ENCODE peak calls at places on chromosomes 11 and 22, in ten cellular contexts. F is esophagus squamous epithelium, Z is stomach, J is IMR-90, H is breast epithelium, K is esophagus muscularis mucosa, S is A549, Q is transverse colon, P is thyroid gland, O is uterus. T is an unnamed sample.

GRCh38 chr11:66720223-66720898 is 8.7 kb downstream of the SPTBN2 start:
- DNase-seq in F (no peak), Z (peak), J (peak), H (peak), K (no peak), S (peak), Q (peak), P (peak), O (no peak), T (no peak)

GRCh38 chr11:71181566-71181965 is 70.8 kb downstream of the SHANK2 start:
- DNase-seq in F (no peak), Z (no peak), J (no peak), H (no peak), K (no peak), S (no peak), Q (no peak), P (no peak), O (no peak), T (no peak)

GRCh38 chr11:13249992-13250391 is 27.6 kb upstream of the BMAL1 start:
- DNase-seq in F (no peak), Z (no peak), J (no peak), H (no peak), K (no peak), S (peak), Q (no peak), P (no peak), O (no peak), T (no peak)

GRCh38 chr22:23181763-23182288 is 1.5 kb downstream of the BCR start:
- DNase-seq in F (no peak), Z (no peak), J (no peak), H (no peak), K (no peak), S (no peak), Q (no peak), P (no peak), O (no peak), T (no peak)

GRCh38 chr22:39502789-39503464 is 837 bp downstream of the MIEF1 start:
- DNase-seq in F (no peak), Z (no peak), J (peak), H (no peak), K (no peak), S (no peak), Q (no peak), P (no peak), O (no peak), T (no peak)

GRCh38 chr22:50403701-50404101 is 60.6 kb downstream of the PPP6R2 start:
- DNase-seq in F (no peak), Z (peak), J (no peak), H (no peak), K (no peak), S (no peak), Q (peak), P (peak), O (peak), T (peak)

GRCh38 chr11:47359586-47359985 is 7.1 kb upstream of the MYBPC3 start:
- DNase-seq in F (no peak), Z (no peak), J (no peak), H (no peak), K (no peak), S (no peak), Q (no peak), P (no peak), O (no peak), T (no peak)

GRCh38 chr11:92939305-92939704 is 30.1 kb upstream of the MTNR1B start:
- DNase-seq in F (no peak), Z (no peak), J (no peak), H (no peak), K (no peak), S (no peak), Q (no peak), P (no peak), O (no peak), T (no peak)

GRCh38 chr11:94997437-94997836 is 23.9 kb downstream of the KDM4D start:
- DNase-seq in F (no peak), Z (no peak), J (no peak), H (no peak), K (no peak), S (no peak), Q (no peak), P (no peak), O (no peak), T (no peak)

GRCh38 chr11:130150790-130151189 is 8.8 kb upstream of the ST14 start:
- DNase-seq in F (no peak), Z (no peak), J (no peak), H (no peak), K (no peak), S (no peak), Q (no peak), P (no peak), O (no peak), T (no peak)

GRCh38 chr11:11444800-11445126 is 91.7 kb upstream of the CSNK2A3 start:
- DNase-seq in F (no peak), Z (no peak), J (no peak), H (no peak), K (no peak), S (no peak), Q (no peak), P (no peak), O (no peak), T (no peak)

GRCh38 chr11:10894666-10895065 is 36.8 kb upstream of the ZBED5 start:
- DNase-seq in F (no peak), Z (no peak), J (no peak), H (no peak), K (no peak), S (no peak), Q (no peak), P (no peak), O (no peak), T (no peak)

GRCh38 chr22:49491221-49491635 is 336.4 kb downstream of the BRD1 start:
- DNase-seq in F (no peak), Z (no peak), J (no peak), H (no peak), K (no peak), S (no peak), Q (no peak), P (no peak), O (no peak), T (no peak)

GRCh38 chr11:38491986-38492385 is 1894.0 kb upstream of the RAG2 start:
- DNase-seq in F (no peak), Z (no peak), J (no peak), H (no peak), K (no peak), S (no peak), Q (no peak), P (no peak), O (no peak), T (no peak)

GRCh38 chr22:17872491-17872890 is 98.2 kb upstream of the BID start:
- DNase-seq in F (no peak), Z (no peak), J (peak), H (no peak), K (no peak), S (no peak), Q (no peak), P (no peak), O (no peak), T (no peak)
- TF ChIP-seq CTCF in F (no peak), Z (no peak), J (no peak), H (no peak), K (no peak), S (no peak), Q (no peak), P (no peak), O (no peak), T (no peak)

GRCh38 chr11:2394818-2395105 is 5.8 kb upstream of the TSSC4 start:
- DNase-seq in F (no peak), Z (no peak), J (no peak), H (no peak), K (no peak), S (no peak), Q (no peak), P (no peak), O (no peak), T (no peak)

GRCh38 chr11:2393941-2394817 is 6.4 kb upstream of the TSSC4 start:
- DNase-seq in F (no peak), Z (no peak), J (no peak), H (no peak), K (no peak), S (no peak), Q (no peak), P (no peak), O (no peak), T (no peak)

GRCh38 chr11:2391663-2391975 is 8.9 kb upstream of the TSSC4 start:
- DNase-seq in F (no peak), Z (no peak), J (no peak), H (no peak), K (no peak), S (no peak), Q (no peak), P (no peak), O (no peak), T (no peak)

GRCh38 chr11:2392241-2392959 is 8.2 kb upstream of the TSSC4 start:
- DNase-seq in F (no peak), Z (no peak), J (no peak), H (no peak), K (no peak), S (no peak), Q (no peak), P (no peak), O (no peak), T (no peak)

DNA sequence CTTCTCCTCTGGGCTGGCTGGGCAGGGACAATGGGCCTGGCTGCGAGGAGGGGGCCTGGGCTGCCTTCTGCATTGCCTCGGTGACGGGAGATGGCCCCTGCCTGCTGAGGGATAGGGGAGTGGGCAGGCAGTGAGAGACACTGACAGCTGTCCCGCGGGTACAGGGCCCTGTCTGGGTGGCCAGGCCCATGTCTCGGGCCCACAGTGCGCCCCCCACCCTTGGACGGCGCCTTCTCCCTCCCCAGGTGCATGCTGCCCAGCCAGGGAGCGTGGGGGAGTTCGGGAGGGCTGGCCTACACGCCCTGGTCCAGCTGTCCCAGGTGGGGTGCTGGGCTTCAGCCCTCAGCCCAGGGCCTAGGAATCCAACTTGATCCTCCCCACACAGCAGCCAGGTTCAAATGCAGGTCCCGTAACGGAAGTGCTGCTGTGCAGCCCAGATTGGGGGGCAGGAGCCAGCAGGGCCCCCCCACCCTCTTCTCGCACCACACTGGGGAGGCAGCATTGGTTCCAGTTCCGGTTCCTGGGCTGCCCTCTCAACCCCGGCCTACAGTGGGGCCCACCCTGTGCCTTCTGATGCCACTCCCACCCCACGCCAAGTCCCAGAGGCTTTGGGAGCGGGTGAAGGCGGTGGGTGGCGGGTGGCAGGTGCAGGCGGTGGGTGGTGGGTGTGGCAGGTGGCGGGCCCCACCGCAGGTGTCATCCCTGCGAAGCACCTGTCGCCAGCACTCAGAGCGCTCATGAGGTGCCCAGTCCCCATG is 7.3 kb upstream of the TSSC4 start:
- DNase-seq in F (no peak), Z (no peak), J (no peak), H (no peak), K (no peak), S (no peak), Q (no peak), P (no peak), O (no peak), T (no peak)
- TF ChIP-seq POLR2A in F (no peak), Z (no peak), J (no peak), H (no peak), K (no peak), S (no peak), Q (no peak), P (no peak), O (no peak), T (no peak)

GRCh38 chr11:9462806-9463537 is 2.2 kb downstream of the ZNF143 start:
- DNase-seq in F (no peak), Z (no peak), J (no peak), H (no peak), K (no peak), S (peak), Q (no peak), P (no peak), O (no peak), T (no peak)
- H3K27ac ChIP-seq in F (peak), Z (peak), J (no peak), H (no peak), K (peak), S (peak), Q (peak), P (no peak), O (no peak), T (peak)

GRCh38 chr11:44424841-44425240 is 114.9 kb upstream of the ALX4 start:
- DNase-seq in F (no peak), Z (no peak), J (no peak), H (no peak), K (no peak), S (no peak), Q (no peak), P (no peak), O (no peak), T (no peak)

GRCh38 chr11:44427432-44427831 is 117.5 kb upstream of the ALX4 start:
- DNase-seq in F (no peak), Z (no peak), J (no peak), H (no peak), K (no peak), S (peak), Q (no peak), P (no peak), O (no peak), T (no peak)

GRCh38 chr11:44426958-44427357 is 117.0 kb upstream of the ALX4 start:
- DNase-seq in F (no peak), Z (no peak), J (no peak), H (no peak), K (no peak), S (no peak), Q (no peak), P (no peak), O (no peak), T (no peak)

GRCh38 chr11:44430140-44430539 is 120.2 kb upstream of the ALX4 start:
- DNase-seq in F (no peak), Z (no peak), J (no peak), H (no peak), K (no peak), S (no peak), Q (no peak), P (no peak), O (no peak), T (no peak)

GRCh38 chr11:44426119-44426518 is 116.2 kb upstream of the ALX4 start:
- DNase-seq in F (no peak), Z (no peak), J (no peak), H (no peak), K (no peak), S (no peak), Q (no peak), P (no peak), O (no peak), T (no peak)
- TF ChIP-seq CTCF in F (no peak), Z (no peak), J (no peak), H (no peak), K (no peak), S (no peak), Q (no peak), P (no peak), O (no peak), T (no peak)

GRCh38 chr11:7057641-7058040 is 31.2 kb upstream of the RBMXL2 start:
- DNase-seq in F (no peak), Z (no peak), J (no peak), H (no peak), K (no peak), S (no peak), Q (no peak), P (no peak), O (no peak), T (no peak)
- TF ChIP-seq POLR2A in F (no peak), Z (no peak), J (no peak), H (no peak), K (no peak), S (no peak), Q (no peak), P (no peak), O (no peak), T (no peak)

DNA sequence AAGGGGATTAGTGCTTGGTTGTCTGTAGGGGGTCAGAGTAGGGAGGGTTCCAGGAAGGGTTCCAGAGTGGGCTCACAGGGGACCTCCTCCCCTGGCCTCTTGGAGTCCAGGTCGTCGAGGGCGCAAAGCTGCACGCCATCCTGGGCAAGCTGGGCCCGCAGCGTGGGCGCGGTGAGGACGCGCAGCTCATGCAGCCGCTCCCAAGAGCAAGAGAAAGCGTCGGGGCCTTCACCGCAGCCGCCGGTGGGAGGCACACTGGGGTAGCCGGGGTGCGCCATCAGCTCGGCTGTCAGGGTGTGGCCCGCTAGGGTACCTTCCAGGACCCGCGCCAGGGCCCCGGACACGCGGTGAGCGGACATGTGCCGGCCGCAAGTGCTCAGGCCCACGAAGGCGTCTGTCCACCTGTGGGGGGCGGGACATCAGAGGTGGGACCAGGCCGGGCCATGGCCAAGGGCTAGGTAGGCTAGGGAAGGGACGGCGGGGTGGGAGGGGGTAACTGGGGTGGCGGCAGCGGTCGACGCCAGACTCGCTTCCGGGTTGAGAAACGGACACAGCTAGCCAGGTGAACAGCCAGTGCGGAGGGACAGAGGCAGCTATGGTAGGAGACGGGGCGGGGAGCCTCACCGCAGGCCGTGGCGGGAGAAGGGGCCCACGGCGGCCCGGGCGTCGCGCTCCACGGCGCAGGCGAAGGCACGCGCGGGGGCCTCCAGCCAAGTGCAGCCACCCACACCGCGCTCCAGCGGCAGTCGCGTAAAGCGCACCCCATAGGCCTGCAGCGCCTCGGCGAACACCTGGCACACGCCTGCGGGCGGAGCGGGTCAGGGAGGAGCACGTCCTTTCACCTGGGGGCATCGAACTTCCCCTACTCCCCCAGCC is 1.2 kb downstream of the YDJC start:
- DNase-seq in F (no peak), Z (no peak), J (no peak), H (no peak), K (no peak), S (no peak), Q (no peak), P (no peak), O (no peak), T (no peak)
- H3K27ac ChIP-seq in F (peak), Z (peak), J (no peak), H (peak), K (peak), S (peak), Q (peak), P (no peak), O (peak), T (no peak)

GRCh38 chr11:114348200-114349191 is 51.8 kb downstream of the C11orf71 start:
- DNase-seq in F (no peak), Z (peak), J (peak), H (no peak), K (no peak), S (peak), Q (peak), P (peak), O (peak), T (no peak)
- TF ChIP-seq CTCF in F (peak), Z (no peak), J (peak), H (peak), K (peak), S (peak), Q (peak), P (peak), O (peak), T (peak)

DNA sequence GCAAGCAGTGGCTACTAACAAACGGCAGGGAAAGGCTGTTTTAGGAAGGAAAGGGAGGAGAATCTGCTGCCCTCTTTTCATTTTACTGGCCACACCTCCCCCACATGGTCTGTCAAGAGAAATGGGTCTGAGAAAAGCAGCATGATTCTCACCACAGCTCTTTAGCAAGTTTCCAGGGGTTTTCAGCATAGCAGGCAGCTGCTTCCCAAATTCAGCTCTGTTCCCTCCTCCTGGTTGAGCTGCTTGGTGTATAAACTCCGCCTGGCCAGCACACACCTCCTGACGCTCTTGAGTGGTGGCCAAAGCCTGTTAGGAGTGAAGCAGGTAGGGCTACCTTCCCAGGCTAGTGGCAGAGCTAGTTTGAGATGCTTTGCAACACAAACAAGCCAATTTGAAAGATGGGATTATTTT is 438.5 kb upstream of the CCDC90B start:
- DNase-seq in F (no peak), Z (peak), J (no peak), H (peak), K (no peak), S (peak), Q (no peak), P (peak), O (peak), T (no peak)
- TF ChIP-seq POLR2A in F (no peak), Z (no peak), J (no peak), H (no peak), K (no peak), S (no peak), Q (no peak), P (peak), O (no peak), T (no peak)

DNA sequence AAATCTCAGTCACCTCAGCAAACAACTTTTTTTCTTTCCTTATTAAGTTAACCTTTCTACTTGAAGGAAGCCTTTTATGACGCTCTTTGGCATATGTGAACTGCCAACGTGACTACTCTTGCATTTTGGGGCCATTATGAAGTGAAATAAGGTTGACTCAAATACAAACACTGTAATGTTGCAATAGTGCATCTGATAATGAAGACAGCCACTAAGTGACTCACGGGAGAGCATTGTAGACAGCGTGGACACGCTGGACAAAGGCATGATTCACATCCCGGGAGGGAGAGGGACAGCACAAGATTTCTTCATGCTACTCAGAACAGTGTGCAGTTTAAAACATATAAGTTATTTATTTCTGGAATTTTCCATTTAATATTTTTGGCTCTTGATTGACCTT is 560.8 kb downstream of the ETS1 start:
- DNase-seq in F (no peak), Z (no peak), J (peak), H (no peak), K (no peak), S (peak), Q (no peak), P (no peak), O (no peak), T (no peak)
- H3K27ac ChIP-seq in F (no peak), Z (no peak), J (no peak), H (no peak), K (no peak), S (no peak), Q (no peak), P (no peak), O (no peak), T (no peak)

GRCh38 chr11:133082453-133082781 is 449.9 kb downstream of the OPCML start:
- DNase-seq in F (no peak), Z (no peak), J (no peak), H (no peak), K (peak), S (no peak), Q (peak), P (no peak), O (peak), T (no peak)

GRCh38 chr11:133082851-133083488 is 449.3 kb downstream of the OPCML start:
- DNase-seq in F (no peak), Z (peak), J (peak), H (no peak), K (no peak), S (peak), Q (peak), P (peak), O (no peak), T (no peak)

GRCh38 chr11:133078591-133079179 is 453.6 kb downstream of the OPCML start:
- DNase-seq in F (no peak), Z (peak), J (peak), H (no peak), K (no peak), S (peak), Q (peak), P (peak), O (no peak), T (no peak)

GRCh38 chr11:133081730-133082452 is 450.4 kb downstream of the OPCML start:
- DNase-seq in F (no peak), Z (no peak), J (no peak), H (no peak), K (peak), S (no peak), Q (no peak), P (no peak), O (no peak), T (no peak)

DNA sequence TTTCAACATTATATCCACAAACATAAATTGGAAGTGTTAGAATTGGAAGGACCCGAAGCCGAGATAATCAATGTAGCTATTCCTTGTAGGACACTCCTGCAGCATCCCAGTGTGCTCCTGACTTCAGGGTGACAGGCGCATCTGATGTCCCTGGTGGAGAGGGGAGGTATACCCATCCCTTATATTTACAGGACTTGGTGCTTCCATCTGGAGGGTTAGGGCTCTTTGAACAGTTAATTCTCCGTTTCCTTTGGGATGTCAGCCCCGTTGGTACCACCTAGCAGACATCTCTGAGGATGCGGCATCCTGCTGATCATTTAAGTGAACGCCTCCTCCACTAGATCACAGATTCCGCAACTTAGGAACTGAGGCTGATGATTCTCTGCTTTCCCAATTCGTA is 451.3 kb downstream of the OPCML start:
- DNase-seq in F (no peak), Z (no peak), J (no peak), H (no peak), K (no peak), S (no peak), Q (no peak), P (no peak), O (no peak), T (no peak)
- TF ChIP-seq CTCF in F (no peak), Z (no peak), J (no peak), H (no peak), K (no peak), S (no peak), Q (no peak), P (no peak), O (no peak), T (no peak)

T was measured in gastrocnemius medialis.